ENCODE peak calls at places on chromosomes 6 and 20, in eight cellular contexts. One of them, this sample, is unnamed.

GRCh38 chr20:57809661-57810172 is 99.9 kb upstream of the PMEPA1 start:
- DNase-seq in fibroblast of lung: no peak
- DNase-seq in OCI-LY7: no peak
- DNase-seq in AG04450: no peak
- DNase-seq in HCT116: no peak
- DNase-seq in left lung: no peak
- DNase-seq in heart left ventricle: peak
- DNase-seq in BJ: no peak
- DNase-seq in this sample: no peak

GRCh38 chr6:135234492-135234780 is 53.3 kb downstream of the MYB start:
- DNase-seq in fibroblast of lung: no peak
- DNase-seq in OCI-LY7: no peak
- DNase-seq in AG04450: no peak
- DNase-seq in HCT116: no peak
- DNase-seq in left lung: no peak
- DNase-seq in heart left ventricle: no peak
- DNase-seq in BJ: no peak
- DNase-seq in this sample: no peak

GRCh38 chr6:48068326-48069191 is 42.4 kb downstream of the PTCHD4 start:
- DNase-seq in fibroblast of lung: peak
- DNase-seq in OCI-LY7: no peak
- DNase-seq in AG04450: no peak
- DNase-seq in HCT116: no peak
- DNase-seq in left lung: peak
- DNase-seq in heart left ventricle: no peak
- DNase-seq in BJ: no peak
- DNase-seq in this sample: peak

GRCh38 chr6:39251406-39251805 is 22.1 kb upstream of the KCNK5 start:
- DNase-seq in fibroblast of lung: no peak
- DNase-seq in OCI-LY7: no peak
- DNase-seq in AG04450: no peak
- DNase-seq in HCT116: no peak
- DNase-seq in left lung: no peak
- DNase-seq in heart left ventricle: no peak
- DNase-seq in BJ: no peak
- DNase-seq in this sample: no peak

GRCh38 chr20:30921286-30922071 is 336.0 kb upstream of the DEFB115 start:
- DNase-seq in fibroblast of lung: no peak
- DNase-seq in OCI-LY7: no peak
- DNase-seq in AG04450: no peak
- DNase-seq in HCT116: no peak
- DNase-seq in left lung: peak
- DNase-seq in heart left ventricle: no peak
- DNase-seq in BJ: no peak
- DNase-seq in this sample: no peak

GRCh38 chr6:83231146-83231545 is 38.0 kb downstream of the RWDD2A start:
- DNase-seq in fibroblast of lung: peak
- DNase-seq in OCI-LY7: no peak
- DNase-seq in AG04450: peak
- DNase-seq in HCT116: no peak
- DNase-seq in left lung: no peak
- DNase-seq in heart left ventricle: no peak
- DNase-seq in BJ: peak
- DNase-seq in this sample: no peak

GRCh38 chr6:39821739-39822532 is 29.8 kb downstream of the DAAM2 start:
- DNase-seq in fibroblast of lung: no peak
- DNase-seq in OCI-LY7: no peak
- DNase-seq in AG04450: no peak
- DNase-seq in HCT116: no peak
- DNase-seq in left lung: no peak
- DNase-seq in heart left ventricle: peak
- DNase-seq in BJ: no peak
- DNase-seq in this sample: no peak

GRCh38 chr20:7650481-7650880 is 289.8 kb downstream of the HAO1 start:
- DNase-seq in fibroblast of lung: peak
- DNase-seq in OCI-LY7: peak
- DNase-seq in AG04450: no peak
- DNase-seq in HCT116: no peak
- DNase-seq in left lung: no peak
- DNase-seq in heart left ventricle: peak
- DNase-seq in BJ: peak
- DNase-seq in this sample: no peak

GRCh38 chr20:10469599-10469998 is 34.5 kb downstream of the SLX4IP start:
- DNase-seq in fibroblast of lung: peak
- DNase-seq in OCI-LY7: peak
- DNase-seq in AG04450: peak
- DNase-seq in HCT116: peak
- DNase-seq in left lung: no peak
- DNase-seq in heart left ventricle: no peak
- DNase-seq in BJ: peak
- DNase-seq in this sample: no peak

GRCh38 chr20:17966432-17967312 is 1.9 kb downstream of the SNX5 start:
- DNase-seq in fibroblast of lung: peak
- DNase-seq in OCI-LY7: peak
- DNase-seq in AG04450: no peak
- DNase-seq in HCT116: no peak
- DNase-seq in left lung: no peak
- DNase-seq in heart left ventricle: no peak
- DNase-seq in BJ: no peak
- DNase-seq in this sample: no peak

GRCh38 chr6:69086689-69087088 is 451.6 kb downstream of the ADGRB3 start:
- DNase-seq in fibroblast of lung: peak
- DNase-seq in OCI-LY7: no peak
- DNase-seq in AG04450: no peak
- DNase-seq in HCT116: no peak
- DNase-seq in left lung: no peak
- DNase-seq in heart left ventricle: no peak
- DNase-seq in BJ: no peak
- DNase-seq in this sample: no peak

GRCh38 chr6:12200025-12200424 is 90.1 kb upstream of the EDN1 start:
- DNase-seq in fibroblast of lung: no peak
- DNase-seq in OCI-LY7: no peak
- DNase-seq in AG04450: no peak
- DNase-seq in HCT116: no peak
- DNase-seq in left lung: no peak
- DNase-seq in heart left ventricle: no peak
- DNase-seq in BJ: no peak
- DNase-seq in this sample: no peak

GRCh38 chr6:38337819-38338465 is 301.8 kb downstream of the BTBD9 start:
- DNase-seq in fibroblast of lung: peak
- DNase-seq in OCI-LY7: no peak
- DNase-seq in AG04450: peak
- DNase-seq in HCT116: peak
- DNase-seq in left lung: no peak
- DNase-seq in heart left ventricle: no peak
- DNase-seq in BJ: peak
- DNase-seq in this sample: no peak

GRCh38 chr20:5811746-5812145 is 61.5 kb downstream of the SHLD1 start:
- DNase-seq in fibroblast of lung: no peak
- DNase-seq in OCI-LY7: peak
- DNase-seq in AG04450: no peak
- DNase-seq in HCT116: no peak
- DNase-seq in left lung: no peak
- DNase-seq in heart left ventricle: no peak
- DNase-seq in BJ: no peak
- DNase-seq in this sample: no peak

GRCh38 chr6:108526739-108527174 is 34.0 kb upstream of the FOXO3 start:
- DNase-seq in fibroblast of lung: peak
- DNase-seq in OCI-LY7: peak
- DNase-seq in AG04450: peak
- DNase-seq in HCT116: no peak
- DNase-seq in left lung: no peak
- DNase-seq in heart left ventricle: no peak
- DNase-seq in BJ: no peak
- DNase-seq in this sample: peak

GRCh38 chr6:36499918-36500317 is 47.4 kb downstream of the STK38 start:
- DNase-seq in fibroblast of lung: no peak
- DNase-seq in OCI-LY7: no peak
- DNase-seq in AG04450: no peak
- DNase-seq in HCT116: no peak
- DNase-seq in left lung: no peak
- DNase-seq in heart left ventricle: no peak
- DNase-seq in BJ: no peak
- DNase-seq in this sample: no peak

GRCh38 chr20:63700199-63701050 is 4.0 kb downstream of the TNFRSF6B start:
- DNase-seq in fibroblast of lung: no peak
- DNase-seq in OCI-LY7: no peak
- DNase-seq in AG04450: no peak
- DNase-seq in HCT116: no peak
- DNase-seq in left lung: peak
- DNase-seq in heart left ventricle: peak
- DNase-seq in BJ: no peak
- DNase-seq in this sample: peak

GRCh38 chr6:128580224-128581110 is 60.1 kb upstream of the PTPRK start:
- DNase-seq in fibroblast of lung: no peak
- DNase-seq in OCI-LY7: no peak
- DNase-seq in AG04450: no peak
- DNase-seq in HCT116: no peak
- DNase-seq in left lung: peak
- DNase-seq in heart left ventricle: no peak
- DNase-seq in BJ: no peak
- DNase-seq in this sample: no peak

GRCh38 chr6:13615802-13616140 is 636 bp downstream of the NOL7 start:
- DNase-seq in fibroblast of lung: no peak
- DNase-seq in OCI-LY7: peak
- DNase-seq in AG04450: no peak
- DNase-seq in HCT116: no peak
- DNase-seq in left lung: peak
- DNase-seq in heart left ventricle: peak
- DNase-seq in BJ: no peak
- DNase-seq in this sample: peak

GRCh38 chr6:47180633-47181032 is 129.1 kb downstream of the TNFRSF21 start:
- DNase-seq in fibroblast of lung: peak
- DNase-seq in OCI-LY7: no peak
- DNase-seq in AG04450: no peak
- DNase-seq in HCT116: peak
- DNase-seq in left lung: no peak
- DNase-seq in heart left ventricle: no peak
- DNase-seq in BJ: no peak
- DNase-seq in this sample: no peak

GRCh38 chr20:51335329-51335841 is 207.1 kb downstream of the NFATC2 start:
- DNase-seq in fibroblast of lung: peak
- DNase-seq in OCI-LY7: no peak
- DNase-seq in AG04450: peak
- DNase-seq in HCT116: no peak
- DNase-seq in left lung: no peak
- DNase-seq in heart left ventricle: no peak
- DNase-seq in BJ: no peak
- DNase-seq in this sample: no peak
- TF ChIP-seq CTCF in fibroblast of lung: peak
- TF ChIP-seq CTCF in OCI-LY7: no peak
- TF ChIP-seq CTCF in AG04450: peak
- TF ChIP-seq CTCF in HCT116: no peak
- TF ChIP-seq CTCF in left lung: no peak
- TF ChIP-seq CTCF in heart left ventricle: no peak
- TF ChIP-seq CTCF in BJ: peak
- TF ChIP-seq CTCF in this sample: no peak

DNA sequence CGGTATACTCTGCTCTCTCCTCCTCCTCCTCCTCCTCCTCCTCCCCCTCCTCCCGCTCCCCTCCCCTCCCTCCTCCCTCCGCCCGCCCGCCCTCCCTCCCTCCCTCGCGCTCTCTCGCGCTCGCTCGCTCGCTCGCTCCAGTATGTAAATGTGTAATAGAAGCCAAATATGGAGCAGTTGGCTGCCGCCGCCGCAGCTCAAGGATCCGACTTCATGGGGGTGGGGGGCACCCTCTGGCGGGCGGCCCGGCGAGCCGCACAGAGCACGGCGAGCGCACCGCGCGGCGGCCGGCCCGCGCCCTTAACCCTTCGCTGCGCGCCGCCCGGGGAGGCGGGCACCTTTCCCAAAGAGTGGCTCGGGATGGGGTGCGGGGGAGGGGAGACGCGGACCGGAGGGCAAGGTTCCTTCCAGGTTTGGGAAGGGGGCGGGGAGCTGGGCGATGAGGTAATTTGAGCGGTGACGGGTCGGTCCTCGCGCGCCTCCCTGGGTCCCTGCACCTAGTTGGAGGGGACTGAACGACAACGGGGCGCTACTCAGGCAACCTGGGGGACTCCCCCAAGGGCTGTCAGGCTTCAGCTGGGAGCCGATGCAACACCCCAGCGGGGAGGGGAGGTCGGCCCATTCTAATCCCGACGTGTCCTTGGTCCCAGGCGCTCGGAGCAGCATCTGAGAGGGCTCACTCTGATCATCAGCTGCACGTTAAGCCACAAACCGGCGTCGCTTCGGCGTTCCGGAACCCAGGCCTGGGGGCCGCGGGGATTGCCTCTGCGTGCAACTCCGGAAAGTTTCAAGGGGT is 407 bp upstream of the ATXN1 start:
- DNase-seq in fibroblast of lung: peak
- DNase-seq in OCI-LY7: no peak
- DNase-seq in AG04450: peak
- DNase-seq in HCT116: peak
- DNase-seq in left lung: peak
- DNase-seq in heart left ventricle: peak
- DNase-seq in BJ: no peak
- DNase-seq in this sample: peak
- TF ChIP-seq CTCF in fibroblast of lung: no peak
- TF ChIP-seq CTCF in OCI-LY7: no peak
- TF ChIP-seq CTCF in AG04450: no peak
- TF ChIP-seq CTCF in HCT116: peak
- TF ChIP-seq CTCF in left lung: no peak
- TF ChIP-seq CTCF in heart left ventricle: no peak
- TF ChIP-seq CTCF in BJ: no peak
- TF ChIP-seq CTCF in this sample: no peak

DNA sequence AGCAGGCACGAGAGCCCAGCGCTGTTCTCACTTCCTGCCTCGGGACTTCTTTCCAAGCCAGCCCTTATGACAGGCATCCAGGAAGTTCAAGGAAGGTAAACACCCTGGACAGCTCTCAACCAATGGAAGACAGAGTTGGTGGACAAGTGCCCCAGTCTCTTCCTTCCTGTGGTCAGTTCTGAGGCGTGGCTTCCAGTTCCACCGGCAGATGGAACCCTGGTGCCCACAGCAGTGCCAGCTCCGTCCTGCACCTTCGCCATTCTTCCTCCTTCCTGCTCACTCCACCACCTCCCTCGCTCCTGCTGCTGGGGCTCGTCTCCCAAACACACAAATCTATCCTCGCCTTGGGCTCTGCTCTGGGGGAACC is 162.8 kb downstream of the GRM4 start:
- DNase-seq in fibroblast of lung: no peak
- DNase-seq in OCI-LY7: no peak
- DNase-seq in AG04450: no peak
- DNase-seq in HCT116: peak
- DNase-seq in left lung: no peak
- DNase-seq in heart left ventricle: peak
- DNase-seq in BJ: no peak
- DNase-seq in this sample: no peak
- TF ChIP-seq CTCF in fibroblast of lung: no peak
- TF ChIP-seq CTCF in OCI-LY7: no peak
- TF ChIP-seq CTCF in AG04450: no peak
- TF ChIP-seq CTCF in HCT116: peak
- TF ChIP-seq CTCF in left lung: no peak
- TF ChIP-seq CTCF in heart left ventricle: no peak
- TF ChIP-seq CTCF in BJ: no peak
- TF ChIP-seq CTCF in this sample: no peak

DNA sequence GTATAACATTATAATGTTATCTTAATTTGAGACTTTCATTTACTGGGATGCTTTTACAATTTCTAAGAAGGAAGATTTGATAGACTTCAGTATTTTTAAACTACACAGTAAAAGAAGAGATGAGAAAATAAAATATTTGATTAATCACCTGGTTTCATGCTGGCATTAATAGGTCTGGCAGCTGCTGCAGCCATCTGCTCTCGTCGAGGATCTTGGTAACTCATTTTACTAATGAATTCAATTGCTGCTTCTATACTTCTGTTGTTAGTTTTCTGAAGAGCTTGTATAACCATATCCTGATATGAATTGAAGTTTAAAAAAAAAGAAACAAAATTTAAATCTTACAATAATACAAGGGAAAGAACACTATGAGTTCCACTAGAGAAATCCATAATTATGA is 23.0 kb downstream of the LATS1 start:
- DNase-seq in fibroblast of lung: no peak
- DNase-seq in OCI-LY7: no peak
- DNase-seq in AG04450: no peak
- DNase-seq in HCT116: no peak
- DNase-seq in left lung: no peak
- DNase-seq in heart left ventricle: no peak
- DNase-seq in BJ: no peak
- DNase-seq in this sample: peak
- TF ChIP-seq CTCF in fibroblast of lung: no peak
- TF ChIP-seq CTCF in OCI-LY7: no peak
- TF ChIP-seq CTCF in AG04450: no peak
- TF ChIP-seq CTCF in HCT116: no peak
- TF ChIP-seq CTCF in left lung: no peak
- TF ChIP-seq CTCF in heart left ventricle: no peak
- TF ChIP-seq CTCF in BJ: no peak
- TF ChIP-seq CTCF in this sample: no peak

This sample was measured in glutamatergic neuron.